ENCODE peak calls at places on chromosomes 16 and 17, in six cellular contexts. R is left ventricle myocardium inferior; H is natural killer cell; K is fibroblast of lung; D is cardiac muscle cell; N is CD8-positive, alpha-beta T cell. U is an unnamed sample.
A peak's percentile ranks its signal among the peaks of the same experiment; 100 is the strongest.

GRCh38 chr17:48025904-48026502 is 11.6 kb downstream of the COPZ2 start:
- DNase-seq in R (no peak), H (no peak), K (no peak), D (peak; percentile 28), N (no peak), U (peak; percentile 73)

GRCh38 chr16:85735225-85735722 is 15.6 kb downstream of the C16orf74 start:
- DNase-seq in R (no peak), H (peak; percentile 48), K (no peak), D (no peak), N (peak; percentile 84), U (no peak)

GRCh38 chr16:87581867-87582220 is 20.5 kb upstream of the JPH3 start:
- DNase-seq in R (peak; percentile 68), H (no peak), K (peak; percentile 98), D (peak; percentile 98), N (no peak), U (peak; percentile 97)

GRCh38 chr16:81198635-81199034 is 39.9 kb upstream of the BCO1 start:
- DNase-seq in R (no peak), H (no peak), K (no peak), D (peak; percentile 34), N (no peak), U (no peak)

GRCh38 chr17:76716834-76717205 is 6.1 kb upstream of the MXRA7 start:
- DNase-seq in R (no peak), H (no peak), K (peak; percentile 97), D (peak; percentile 98), N (no peak), U (peak; percentile 57)

GRCh38 chr17:38613981-38614779 is 8.4 kb upstream of the SRCIN1 start:
- DNase-seq in R (no peak), H (no peak), K (no peak), D (no peak), N (no peak), U (no peak)

GRCh38 chr16:85284138-85284897 is 172.0 kb upstream of the CIBAR2 start:
- DNase-seq in R (no peak), H (no peak), K (no peak), D (no peak), N (no peak), U (no peak)

GRCh38 chr16:67036323-67036741 is 7.4 kb downstream of the CBFB start:
- DNase-seq in R (no peak), H (no peak), K (no peak), D (no peak), N (no peak), U (no peak)

GRCh38 chr17:9611557-9611956 is 33.8 kb upstream of the USP43 start:
- DNase-seq in R (no peak), H (no peak), K (no peak), D (no peak), N (no peak), U (no peak)

GRCh38 chr17:82520041-82520910 is 744 bp downstream of the FOXK2 start:
- DNase-seq in R (peak; percentile 20), H (peak; percentile 45), K (peak; percentile 28), D (peak; percentile 31), N (peak; percentile 61), U (peak; percentile 30)

GRCh38 chr17:43543771-43544575 is 2.2 kb downstream of the ETV4 start:
- DNase-seq in R (no peak), H (no peak), K (no peak), D (no peak), N (no peak), U (no peak)

GRCh38 chr17:6020376-6021010 is 49.7 kb upstream of the WSCD1 start:
- DNase-seq in R (no peak), H (no peak), K (no peak), D (no peak), N (no peak), U (no peak)

GRCh38 chr17:61139219-61139618 is 260.4 kb upstream of the TBX2 start:
- DNase-seq in R (no peak), H (peak; percentile 31), K (peak; percentile 82), D (peak; percentile 83), N (peak; percentile 72), U (peak; percentile 21)

GRCh38 chr17:82791532-82791931 is 39.7 kb downstream of the TBCD start:
- DNase-seq in R (no peak), H (no peak), K (peak; percentile 96), D (peak; percentile 81), N (no peak), U (peak; percentile 84)

GRCh38 chr16:87149051-87149450 is 168.1 kb downstream of the C16orf95 start:
- DNase-seq in R (no peak), H (no peak), K (peak; percentile 68), D (no peak), N (no peak), U (peak; percentile 39)

GRCh38 chr16:996672-997071 is 15.1 kb downstream of the SOX8 start:
- DNase-seq in R (no peak), H (no peak), K (no peak), D (no peak), N (no peak), U (no peak)

GRCh38 chr16:47461598-47462266 is 601 bp downstream of the PHKB start:
- DNase-seq in R (no peak), H (no peak), K (peak; percentile 71), D (peak; percentile 60), N (no peak), U (peak; percentile 75)

GRCh38 chr17:1123397-1124237 is 56.2 kb downstream of the ABR start:
- DNase-seq in R (no peak), H (no peak), K (no peak), D (no peak), N (no peak), U (no peak)

GRCh38 chr16:89602273-89602951 is 11.0 kb upstream of the DPEP1 start:
- DNase-seq in R (no peak), H (peak; percentile 60), K (peak; percentile 91), D (peak; percentile 89), N (peak; percentile 72), U (peak; percentile 84)

GRCh38 chr16:59886021-59886420 is 1151.9 kb upstream of the GOT2 start:
- DNase-seq in R (peak; percentile 36), H (no peak), K (peak; percentile 93), D (peak; percentile 58), N (no peak), U (peak; percentile 88)

GRCh38 chr17:57528084-57528451 is 217.0 kb downstream of the CCDC182 start:
- DNase-seq in R (no peak), H (no peak), K (no peak), D (no peak), N (no peak), U (no peak)

GRCh38 chr16:48317614-48318013 is 67.6 kb downstream of the SIAH1 start:
- DNase-seq in R (no peak), H (no peak), K (peak; percentile 89), D (peak; percentile 72), N (no peak), U (peak; percentile 24)

GRCh38 chr16:47903470-47903869 is 252.3 kb downstream of the ABCC12 start:
- DNase-seq in R (no peak), H (no peak), K (no peak), D (no peak), N (no peak), U (no peak)

GRCh38 chr16:88319116-88319965 is 63.4 kb upstream of the ZNF469 start:
- DNase-seq in R (no peak), H (no peak), K (no peak), D (no peak), N (no peak), U (no peak)

DNA sequence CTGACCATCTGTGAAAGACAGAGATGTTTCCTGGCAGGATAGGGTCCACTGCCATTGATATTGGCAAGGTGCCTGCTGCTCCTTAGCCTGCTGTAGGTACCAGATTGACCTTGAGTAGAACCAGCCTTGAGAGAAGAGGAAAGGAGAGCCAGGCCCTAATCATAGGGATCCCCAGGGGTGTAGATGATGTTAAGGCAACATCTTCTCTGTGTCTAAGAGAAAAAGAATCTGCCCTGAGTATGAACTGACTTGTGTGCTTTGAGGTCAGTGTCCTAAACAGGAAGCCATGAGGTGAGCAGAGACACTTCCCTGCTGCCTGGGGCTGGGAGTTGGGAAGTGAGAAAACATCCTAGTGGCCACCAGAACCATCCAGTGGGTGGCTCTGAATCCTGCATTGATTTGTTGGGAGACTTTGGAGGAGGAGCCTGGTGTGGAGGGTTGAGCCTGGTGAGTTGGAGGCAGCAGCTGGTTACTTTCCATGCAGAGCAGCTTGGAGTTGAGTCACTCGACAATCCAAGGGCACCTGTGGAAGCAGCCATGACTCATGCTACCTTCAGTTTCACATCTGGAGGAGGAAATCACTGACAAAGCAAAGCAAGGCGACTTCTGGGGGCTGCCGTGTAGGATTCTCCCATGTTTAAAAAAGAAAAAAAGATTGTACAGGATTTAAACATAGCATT is 47.8 kb downstream of the BMERB1 start:
- DNase-seq in R (peak; percentile 19), H (no peak), K (peak; percentile 98), D (peak; percentile 89), N (no peak), U (peak; percentile 97)
- TF ChIP-seq CTCF in R (peak; percentile 9), H (no peak), K (peak; percentile 26), D (peak; percentile 18), N (no peak), U (no peak)

DNA sequence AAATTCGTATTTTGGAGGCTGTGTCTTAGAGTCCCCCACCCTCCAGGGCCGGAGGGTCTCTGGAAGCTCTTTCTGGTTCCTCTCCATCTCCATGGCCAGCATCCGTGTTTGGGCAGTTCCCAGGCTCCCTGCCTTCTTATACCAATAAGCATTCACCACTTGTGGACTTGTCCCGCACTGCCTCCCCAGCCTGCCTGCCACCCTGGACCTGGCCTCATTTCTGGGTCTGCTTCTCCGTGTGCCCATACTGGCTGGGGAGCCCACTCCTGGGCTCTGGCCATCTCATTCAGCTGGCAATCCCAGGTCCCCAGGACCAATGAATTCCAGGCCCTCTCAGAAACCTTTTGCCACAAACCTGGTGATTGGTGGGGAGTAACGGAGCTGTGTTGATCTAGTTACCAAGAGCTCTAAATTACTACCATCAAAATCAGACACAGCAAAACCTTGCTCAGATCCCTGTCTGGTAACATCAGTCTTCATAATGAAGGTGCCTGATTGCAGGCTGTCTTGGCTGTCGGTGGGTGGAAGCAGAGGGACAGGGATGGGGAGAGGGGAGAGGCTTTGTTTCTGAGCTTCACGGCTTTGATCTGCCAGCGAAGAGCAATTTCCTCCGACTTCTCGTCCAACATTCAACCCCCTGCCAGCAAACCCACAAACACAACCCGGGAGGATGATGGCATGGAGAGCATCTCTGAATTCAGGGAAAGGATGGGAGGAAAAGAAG is 27.7 kb upstream of the CRHR1 start:
- DNase-seq in R (no peak), H (no peak), K (no peak), D (no peak), N (no peak), U (no peak)
- TF ChIP-seq CTCF in R (no peak), H (no peak), K (no peak), D (no peak), N (no peak), U (no peak)

DNA sequence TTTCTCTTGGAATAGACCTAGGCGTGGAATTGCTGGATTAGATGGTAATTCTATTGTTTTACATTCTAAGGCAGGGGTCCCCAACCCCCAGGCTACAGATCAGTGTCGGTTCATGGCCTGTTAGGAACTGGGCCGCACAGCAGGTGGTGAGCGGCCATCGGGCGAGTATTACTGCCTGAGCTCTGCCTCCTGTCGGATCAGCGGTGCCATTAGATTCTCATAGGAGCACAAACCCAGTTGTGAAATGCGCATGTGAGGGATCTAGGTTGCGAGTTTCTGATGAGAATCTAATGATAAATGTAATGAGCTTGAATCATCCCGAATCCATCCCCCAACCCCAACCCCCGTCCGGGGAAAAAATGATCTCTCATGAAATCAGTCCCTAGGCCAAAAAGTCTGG is 23.0 kb downstream of the NLRC5 start:
- DNase-seq in R (no peak), H (no peak), K (no peak), D (no peak), N (no peak), U (no peak)
- TF ChIP-seq CTCF in R (no peak), H (no peak), K (no peak), D (no peak), N (no peak), U (no peak)

DNA sequence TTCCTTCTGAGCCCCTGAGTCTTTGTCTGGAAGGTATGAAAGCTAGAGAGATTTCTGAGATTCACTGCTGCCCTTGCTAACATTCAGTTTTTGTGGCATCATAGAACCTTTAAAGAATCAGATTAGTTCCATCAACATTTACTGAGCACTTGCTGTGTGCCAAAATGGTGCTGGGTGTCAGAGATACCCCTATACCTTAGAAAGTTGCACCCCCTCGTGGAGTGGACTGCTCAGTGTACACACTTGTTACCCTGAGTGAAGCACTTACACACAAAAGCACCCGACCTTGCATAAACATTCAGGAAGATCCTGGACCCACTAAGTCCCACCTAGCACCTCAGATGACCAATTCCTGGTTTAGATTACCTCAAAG is 229.9 kb upstream of the CCL2 start:
- DNase-seq in R (no peak), H (no peak), K (no peak), D (no peak), N (no peak), U (no peak)
- TF ChIP-seq CTCF in R (no peak), H (no peak), K (no peak), D (no peak), N (no peak), U (no peak)

U was measured in MCF 10A.